ENCODE peak calls at places on chromosomes 11 and 22, in six cellular contexts. One of them, this sample, is unnamed.

GRCh38 chr11:9752091-9752490 is 88.2 kb downstream of the SWAP70 start:
- DNase-seq in choroid plexus epithelial cell: peak
- DNase-seq in BE2C: no peak
- DNase-seq in mammary epithelial cell: no peak
- DNase-seq in pancreas: peak
- DNase-seq in cardiac muscle cell: no peak
- DNase-seq in this sample: peak

GRCh38 chr11:1067812-1068496 is 6.7 kb upstream of the MUC2 start:
- DNase-seq in choroid plexus epithelial cell: no peak
- DNase-seq in BE2C: no peak
- DNase-seq in mammary epithelial cell: no peak
- DNase-seq in pancreas: no peak
- DNase-seq in cardiac muscle cell: no peak
- DNase-seq in this sample: no peak

GRCh38 chr22:25172153-25172552 is 27.5 kb upstream of the CRYBB3 start:
- DNase-seq in choroid plexus epithelial cell: peak
- DNase-seq in BE2C: peak
- DNase-seq in mammary epithelial cell: no peak
- DNase-seq in pancreas: no peak
- DNase-seq in cardiac muscle cell: no peak
- DNase-seq in this sample: peak

GRCh38 chr11:99325807-99326206 is 305.1 kb downstream of the CNTN5 start:
- DNase-seq in choroid plexus epithelial cell: peak
- DNase-seq in BE2C: no peak
- DNase-seq in mammary epithelial cell: peak
- DNase-seq in pancreas: no peak
- DNase-seq in cardiac muscle cell: no peak
- DNase-seq in this sample: peak

GRCh38 chr11:128057786-128058395 is 529.5 kb downstream of the ETS1 start:
- DNase-seq in choroid plexus epithelial cell: no peak
- DNase-seq in BE2C: no peak
- DNase-seq in mammary epithelial cell: no peak
- DNase-seq in pancreas: no peak
- DNase-seq in cardiac muscle cell: no peak
- DNase-seq in this sample: no peak

GRCh38 chr22:43090130-43090789 is 1.1 kb upstream of the TTLL1 start:
- DNase-seq in choroid plexus epithelial cell: peak
- DNase-seq in BE2C: peak
- DNase-seq in mammary epithelial cell: peak
- DNase-seq in pancreas: no peak
- DNase-seq in cardiac muscle cell: no peak
- DNase-seq in this sample: peak

GRCh38 chr11:74871037-74871436 is 77.9 kb downstream of the XRRA1 start:
- DNase-seq in choroid plexus epithelial cell: peak
- DNase-seq in BE2C: no peak
- DNase-seq in mammary epithelial cell: no peak
- DNase-seq in pancreas: no peak
- DNase-seq in cardiac muscle cell: no peak
- DNase-seq in this sample: no peak

GRCh38 chr11:73585834-73586575 is 11.9 kb downstream of the FAM168A start:
- DNase-seq in choroid plexus epithelial cell: peak
- DNase-seq in BE2C: no peak
- DNase-seq in mammary epithelial cell: peak
- DNase-seq in pancreas: no peak
- DNase-seq in cardiac muscle cell: no peak
- DNase-seq in this sample: peak

GRCh38 chr11:75474878-75475766 is 42.1 kb upstream of the KLHL35 start:
- DNase-seq in choroid plexus epithelial cell: peak
- DNase-seq in BE2C: peak
- DNase-seq in mammary epithelial cell: no peak
- DNase-seq in pancreas: no peak
- DNase-seq in cardiac muscle cell: peak
- DNase-seq in this sample: peak

GRCh38 chr11:62427630-62428233 is 8.9 kb downstream of the SCGB1A1 start:
- DNase-seq in choroid plexus epithelial cell: peak
- DNase-seq in BE2C: peak
- DNase-seq in mammary epithelial cell: no peak
- DNase-seq in pancreas: no peak
- DNase-seq in cardiac muscle cell: no peak
- DNase-seq in this sample: no peak

GRCh38 chr22:31748490-31748889 is 1.4 kb downstream of the PRR14L start:
- DNase-seq in choroid plexus epithelial cell: peak
- DNase-seq in BE2C: no peak
- DNase-seq in mammary epithelial cell: no peak
- DNase-seq in pancreas: no peak
- DNase-seq in cardiac muscle cell: no peak
- DNase-seq in this sample: peak

GRCh38 chr22:32904044-32904443 is 102.5 kb downstream of the TIMP3 start:
- DNase-seq in choroid plexus epithelial cell: peak
- DNase-seq in BE2C: peak
- DNase-seq in mammary epithelial cell: peak
- DNase-seq in pancreas: no peak
- DNase-seq in cardiac muscle cell: peak
- DNase-seq in this sample: peak

GRCh38 chr11:8093931-8094575 is 13.0 kb downstream of the TUB start:
- DNase-seq in choroid plexus epithelial cell: no peak
- DNase-seq in BE2C: no peak
- DNase-seq in mammary epithelial cell: no peak
- DNase-seq in pancreas: no peak
- DNase-seq in cardiac muscle cell: no peak
- DNase-seq in this sample: no peak

GRCh38 chr11:58927393-58928081 is 11.8 kb upstream of the GLYATL1 start:
- DNase-seq in choroid plexus epithelial cell: peak
- DNase-seq in BE2C: peak
- DNase-seq in mammary epithelial cell: no peak
- DNase-seq in pancreas: peak
- DNase-seq in cardiac muscle cell: peak
- DNase-seq in this sample: peak

GRCh38 chr22:37778370-37779009 is 29.2 kb upstream of the GCAT start:
- DNase-seq in choroid plexus epithelial cell: no peak
- DNase-seq in BE2C: no peak
- DNase-seq in mammary epithelial cell: no peak
- DNase-seq in pancreas: no peak
- DNase-seq in cardiac muscle cell: no peak
- DNase-seq in this sample: no peak

GRCh38 chr11:70796601-70797000 is 398.3 kb downstream of the CTTN start:
- DNase-seq in choroid plexus epithelial cell: no peak
- DNase-seq in BE2C: no peak
- DNase-seq in mammary epithelial cell: no peak
- DNase-seq in pancreas: no peak
- DNase-seq in cardiac muscle cell: no peak
- DNase-seq in this sample: no peak
- TF ChIP-seq CTCF in choroid plexus epithelial cell: no peak
- TF ChIP-seq CTCF in BE2C: peak
- TF ChIP-seq CTCF in mammary epithelial cell: peak
- TF ChIP-seq CTCF in pancreas: no peak
- TF ChIP-seq CTCF in cardiac muscle cell: no peak
- TF ChIP-seq CTCF in this sample: no peak

GRCh38 chr11:46559815-46560214 is 34.0 kb downstream of the AMBRA1 start:
- DNase-seq in choroid plexus epithelial cell: no peak
- DNase-seq in BE2C: no peak
- DNase-seq in mammary epithelial cell: no peak
- DNase-seq in pancreas: no peak
- DNase-seq in cardiac muscle cell: no peak
- DNase-seq in this sample: no peak
- H3K4me3 ChIP-seq in choroid plexus epithelial cell: no peak
- H3K4me3 ChIP-seq in BE2C: no peak
- H3K4me3 ChIP-seq in mammary epithelial cell: no peak
- H3K4me3 ChIP-seq in pancreas: peak
- H3K4me3 ChIP-seq in cardiac muscle cell: no peak
- H3K4me3 ChIP-seq in this sample: no peak

GRCh38 chr11:77833302-77833701 is 12.4 kb downstream of the AAMDC start:
- DNase-seq in choroid plexus epithelial cell: no peak
- DNase-seq in BE2C: no peak
- DNase-seq in mammary epithelial cell: no peak
- DNase-seq in pancreas: no peak
- DNase-seq in cardiac muscle cell: no peak
- DNase-seq in this sample: no peak
- TF ChIP-seq CTCF in choroid plexus epithelial cell: no peak
- TF ChIP-seq CTCF in BE2C: no peak
- TF ChIP-seq CTCF in mammary epithelial cell: no peak
- TF ChIP-seq CTCF in pancreas: no peak
- TF ChIP-seq CTCF in cardiac muscle cell: no peak
- TF ChIP-seq CTCF in this sample: no peak

GRCh38 chr11:123430736-123431356 is 777 bp downstream of the GRAMD1B start:
- DNase-seq in choroid plexus epithelial cell: peak
- DNase-seq in BE2C: peak
- DNase-seq in mammary epithelial cell: peak
- DNase-seq in pancreas: peak
- DNase-seq in cardiac muscle cell: peak
- DNase-seq in this sample: peak

GRCh38 chr11:123429336-123429735 is 733 bp upstream of the GRAMD1B start:
- DNase-seq in choroid plexus epithelial cell: peak
- DNase-seq in BE2C: no peak
- DNase-seq in mammary epithelial cell: no peak
- DNase-seq in pancreas: no peak
- DNase-seq in cardiac muscle cell: no peak
- DNase-seq in this sample: no peak

GRCh38 chr11:123429851-123430735 is at the start of gene GRAMD1B:
- DNase-seq in choroid plexus epithelial cell: peak
- DNase-seq in BE2C: peak
- DNase-seq in mammary epithelial cell: no peak
- DNase-seq in pancreas: peak
- DNase-seq in cardiac muscle cell: peak
- DNase-seq in this sample: peak

GRCh38 chr11:123434262-123434661 is 4.2 kb downstream of the GRAMD1B start:
- DNase-seq in choroid plexus epithelial cell: peak
- DNase-seq in BE2C: peak
- DNase-seq in mammary epithelial cell: no peak
- DNase-seq in pancreas: no peak
- DNase-seq in cardiac muscle cell: no peak
- DNase-seq in this sample: no peak

GRCh38 chr11:123431619-123432018 is 1.6 kb downstream of the GRAMD1B start:
- DNase-seq in choroid plexus epithelial cell: no peak
- DNase-seq in BE2C: no peak
- DNase-seq in mammary epithelial cell: no peak
- DNase-seq in pancreas: no peak
- DNase-seq in cardiac muscle cell: no peak
- DNase-seq in this sample: no peak
- H3K4me3 ChIP-seq in choroid plexus epithelial cell: peak
- H3K4me3 ChIP-seq in BE2C: no peak
- H3K4me3 ChIP-seq in mammary epithelial cell: no peak
- H3K4me3 ChIP-seq in pancreas: no peak
- H3K4me3 ChIP-seq in cardiac muscle cell: peak
- H3K4me3 ChIP-seq in this sample: peak

DNA sequence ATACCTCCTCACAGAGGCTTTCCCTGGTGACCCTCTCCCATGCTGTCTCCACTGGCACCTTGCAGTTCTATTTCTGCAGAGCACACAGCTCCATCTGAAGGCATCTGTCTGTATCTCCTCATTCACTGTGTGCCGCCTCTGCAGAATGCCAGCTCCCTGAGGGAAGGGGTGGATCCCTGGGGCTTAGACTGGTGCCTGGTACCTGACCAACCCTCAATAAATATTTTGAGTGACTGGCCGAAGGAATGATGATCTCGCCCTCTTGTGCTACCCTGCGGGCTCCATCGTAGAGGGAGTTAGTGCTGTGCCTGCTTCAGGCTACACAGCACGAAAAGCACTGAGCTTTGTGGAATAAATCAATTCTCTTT is 1.6 kb downstream of the CBX7 start:
- DNase-seq in choroid plexus epithelial cell: no peak
- DNase-seq in BE2C: no peak
- DNase-seq in mammary epithelial cell: no peak
- DNase-seq in pancreas: peak
- DNase-seq in cardiac muscle cell: no peak
- DNase-seq in this sample: no peak
- TF ChIP-seq CTCF in choroid plexus epithelial cell: no peak
- TF ChIP-seq CTCF in BE2C: no peak
- TF ChIP-seq CTCF in mammary epithelial cell: peak
- TF ChIP-seq CTCF in pancreas: no peak
- TF ChIP-seq CTCF in cardiac muscle cell: no peak
- TF ChIP-seq CTCF in this sample: no peak

GRCh38 chr11:127018683-127019279 is 18.2 kb upstream of the KIRREL3 start:
- DNase-seq in choroid plexus epithelial cell: no peak
- DNase-seq in BE2C: no peak
- DNase-seq in mammary epithelial cell: no peak
- DNase-seq in pancreas: peak
- DNase-seq in cardiac muscle cell: no peak
- DNase-seq in this sample: peak
- H3K4me3 ChIP-seq in choroid plexus epithelial cell: no peak
- H3K4me3 ChIP-seq in BE2C: no peak
- H3K4me3 ChIP-seq in mammary epithelial cell: no peak
- H3K4me3 ChIP-seq in pancreas: no peak
- H3K4me3 ChIP-seq in cardiac muscle cell: no peak
- H3K4me3 ChIP-seq in this sample: no peak

GRCh38 chr11:117546431-117547160 is 218.9 kb downstream of the CEP164 start:
- DNase-seq in choroid plexus epithelial cell: no peak
- DNase-seq in BE2C: no peak
- DNase-seq in mammary epithelial cell: no peak
- DNase-seq in pancreas: no peak
- DNase-seq in cardiac muscle cell: no peak
- DNase-seq in this sample: no peak
- TF ChIP-seq CTCF in choroid plexus epithelial cell: no peak
- TF ChIP-seq CTCF in BE2C: no peak
- TF ChIP-seq CTCF in mammary epithelial cell: no peak
- TF ChIP-seq CTCF in pancreas: no peak
- TF ChIP-seq CTCF in cardiac muscle cell: no peak
- TF ChIP-seq CTCF in this sample: no peak

This sample was measured in cardiac fibroblast.